ENCODE peak calls at places on chromosome 17, in ten cellular contexts. One of them, this sample, is unnamed.

GRCh38 chr17:77441130-77441920 is 300.6 kb downstream of the SEC14L1 start:
- DNase-seq in HAP-1: no peak
- DNase-seq in anterior cingulate cortex: no peak
- DNase-seq in NCI-H1694 treated with DMSO at 0.1 percent for 48 hours: peak
- DNase-seq in stimulated activated CD4-positive, alpha-beta T cell treated with anti-CD3 and anti-CD28 coated beads, Interleukin-12 subunit alpha, Interleukin-12 subunit beta, amount 100 ng/mL, for 4 hours: no peak
- DNase-seq in NCI-H1105: no peak
- DNase-seq in NCI-H1930: no peak
- DNase-seq in CD4-positive, CD25-positive, alpha-beta regulatory T cell: peak
- DNase-seq in effector memory CD4-positive, alpha-beta T cell: peak
- DNase-seq in ureter: no peak
- DNase-seq in this sample: peak

GRCh38 chr17:9273334-9274118 is 252.2 kb downstream of the NTN1 start:
- DNase-seq in effector memory CD4-positive, alpha-beta T cell: no peak
- DNase-seq in anterior cingulate cortex: no peak
- DNase-seq in NCI-H1694 treated with DMSO at 0.1 percent for 48 hours: no peak
- DNase-seq in HAP-1: no peak
- DNase-seq in CD4-positive, CD25-positive, alpha-beta regulatory T cell: no peak
- DNase-seq in NCI-H1930: no peak
- DNase-seq in NCI-H1105: no peak
- DNase-seq in ureter: no peak
- DNase-seq in stimulated activated CD4-positive, alpha-beta T cell treated with anti-CD3 and anti-CD28 coated beads, Interleukin-12 subunit alpha, Interleukin-12 subunit beta, amount 100 ng/mL, for 4 hours: peak
- DNase-seq in this sample: no peak

GRCh38 chr17:8445536-8445935 is 9.9 kb downstream of the NDEL1 start:
- DNase-seq in CD4-positive, CD25-positive, alpha-beta regulatory T cell: no peak
- DNase-seq in NCI-H1930: no peak
- DNase-seq in HAP-1: no peak
- DNase-seq in anterior cingulate cortex: no peak
- DNase-seq in NCI-H1694 treated with DMSO at 0.1 percent for 48 hours: no peak
- DNase-seq in NCI-H1105: no peak
- DNase-seq in stimulated activated CD4-positive, alpha-beta T cell treated with anti-CD3 and anti-CD28 coated beads, Interleukin-12 subunit alpha, Interleukin-12 subunit beta, amount 100 ng/mL, for 4 hours: no peak
- DNase-seq in ureter: no peak
- DNase-seq in effector memory CD4-positive, alpha-beta T cell: no peak
- DNase-seq in this sample: no peak

GRCh38 chr17:36731091-36731490 is 129.7 kb downstream of the MRM1 start:
- DNase-seq in effector memory CD4-positive, alpha-beta T cell: no peak
- DNase-seq in CD4-positive, CD25-positive, alpha-beta regulatory T cell: no peak
- DNase-seq in NCI-H1105: peak
- DNase-seq in anterior cingulate cortex: no peak
- DNase-seq in HAP-1: no peak
- DNase-seq in stimulated activated CD4-positive, alpha-beta T cell treated with anti-CD3 and anti-CD28 coated beads, Interleukin-12 subunit alpha, Interleukin-12 subunit beta, amount 100 ng/mL, for 4 hours: no peak
- DNase-seq in ureter: no peak
- DNase-seq in NCI-H1694 treated with DMSO at 0.1 percent for 48 hours: no peak
- DNase-seq in NCI-H1930: no peak
- DNase-seq in this sample: no peak

GRCh38 chr17:47692137-47692894 is 1.6 kb upstream of the TBKBP1 start:
- DNase-seq in effector memory CD4-positive, alpha-beta T cell: no peak
- DNase-seq in NCI-H1105: no peak
- DNase-seq in CD4-positive, CD25-positive, alpha-beta regulatory T cell: no peak
- DNase-seq in NCI-H1694 treated with DMSO at 0.1 percent for 48 hours: no peak
- DNase-seq in NCI-H1930: no peak
- DNase-seq in ureter: no peak
- DNase-seq in stimulated activated CD4-positive, alpha-beta T cell treated with anti-CD3 and anti-CD28 coated beads, Interleukin-12 subunit alpha, Interleukin-12 subunit beta, amount 100 ng/mL, for 4 hours: no peak
- DNase-seq in anterior cingulate cortex: no peak
- DNase-seq in HAP-1: no peak
- DNase-seq in this sample: no peak

GRCh38 chr17:46978489-46979022 is 497 bp downstream of the RPRML start:
- DNase-seq in NCI-H1930: no peak
- DNase-seq in effector memory CD4-positive, alpha-beta T cell: no peak
- DNase-seq in ureter: no peak
- DNase-seq in NCI-H1694 treated with DMSO at 0.1 percent for 48 hours: no peak
- DNase-seq in CD4-positive, CD25-positive, alpha-beta regulatory T cell: no peak
- DNase-seq in anterior cingulate cortex: no peak
- DNase-seq in NCI-H1105: no peak
- DNase-seq in HAP-1: peak
- DNase-seq in stimulated activated CD4-positive, alpha-beta T cell treated with anti-CD3 and anti-CD28 coated beads, Interleukin-12 subunit alpha, Interleukin-12 subunit beta, amount 100 ng/mL, for 4 hours: no peak
- DNase-seq in this sample: no peak

GRCh38 chr17:13337171-13337570 is 264.6 kb downstream of the HS3ST3A1 start:
- DNase-seq in effector memory CD4-positive, alpha-beta T cell: no peak
- DNase-seq in anterior cingulate cortex: no peak
- DNase-seq in NCI-H1105: no peak
- DNase-seq in CD4-positive, CD25-positive, alpha-beta regulatory T cell: no peak
- DNase-seq in HAP-1: no peak
- DNase-seq in ureter: no peak
- DNase-seq in NCI-H1930: no peak
- DNase-seq in NCI-H1694 treated with DMSO at 0.1 percent for 48 hours: no peak
- DNase-seq in stimulated activated CD4-positive, alpha-beta T cell treated with anti-CD3 and anti-CD28 coated beads, Interleukin-12 subunit alpha, Interleukin-12 subunit beta, amount 100 ng/mL, for 4 hours: no peak
- DNase-seq in this sample: no peak

GRCh38 chr17:933168-934083 is 46.1 kb downstream of the NXN start:
- DNase-seq in ureter: no peak
- DNase-seq in effector memory CD4-positive, alpha-beta T cell: no peak
- DNase-seq in NCI-H1105: no peak
- DNase-seq in CD4-positive, CD25-positive, alpha-beta regulatory T cell: no peak
- DNase-seq in HAP-1: no peak
- DNase-seq in stimulated activated CD4-positive, alpha-beta T cell treated with anti-CD3 and anti-CD28 coated beads, Interleukin-12 subunit alpha, Interleukin-12 subunit beta, amount 100 ng/mL, for 4 hours: no peak
- DNase-seq in NCI-H1930: no peak
- DNase-seq in NCI-H1694 treated with DMSO at 0.1 percent for 48 hours: no peak
- DNase-seq in anterior cingulate cortex: no peak
- DNase-seq in this sample: peak

GRCh38 chr17:76796081-76796480 is 58.2 kb downstream of the MFSD11 start:
- DNase-seq in ureter: no peak
- DNase-seq in NCI-H1105: no peak
- DNase-seq in NCI-H1930: no peak
- DNase-seq in CD4-positive, CD25-positive, alpha-beta regulatory T cell: no peak
- DNase-seq in HAP-1: no peak
- DNase-seq in NCI-H1694 treated with DMSO at 0.1 percent for 48 hours: no peak
- DNase-seq in stimulated activated CD4-positive, alpha-beta T cell treated with anti-CD3 and anti-CD28 coated beads, Interleukin-12 subunit alpha, Interleukin-12 subunit beta, amount 100 ng/mL, for 4 hours: no peak
- DNase-seq in effector memory CD4-positive, alpha-beta T cell: no peak
- DNase-seq in anterior cingulate cortex: no peak
- DNase-seq in this sample: no peak

GRCh38 chr17:35984140-35984539 is 2.4 kb downstream of the CCL14 start:
- DNase-seq in NCI-H1105: no peak
- DNase-seq in effector memory CD4-positive, alpha-beta T cell: no peak
- DNase-seq in stimulated activated CD4-positive, alpha-beta T cell treated with anti-CD3 and anti-CD28 coated beads, Interleukin-12 subunit alpha, Interleukin-12 subunit beta, amount 100 ng/mL, for 4 hours: no peak
- DNase-seq in anterior cingulate cortex: no peak
- DNase-seq in HAP-1: no peak
- DNase-seq in ureter: peak
- DNase-seq in NCI-H1694 treated with DMSO at 0.1 percent for 48 hours: no peak
- DNase-seq in NCI-H1930: no peak
- DNase-seq in CD4-positive, CD25-positive, alpha-beta regulatory T cell: no peak
- DNase-seq in this sample: no peak

GRCh38 chr17:18919963-18920362 is 32.0 kb upstream of the SLC5A10 start:
- DNase-seq in NCI-H1105: no peak
- DNase-seq in anterior cingulate cortex: no peak
- DNase-seq in NCI-H1694 treated with DMSO at 0.1 percent for 48 hours: no peak
- DNase-seq in effector memory CD4-positive, alpha-beta T cell: no peak
- DNase-seq in CD4-positive, CD25-positive, alpha-beta regulatory T cell: no peak
- DNase-seq in ureter: no peak
- DNase-seq in NCI-H1930: no peak
- DNase-seq in stimulated activated CD4-positive, alpha-beta T cell treated with anti-CD3 and anti-CD28 coated beads, Interleukin-12 subunit alpha, Interleukin-12 subunit beta, amount 100 ng/mL, for 4 hours: no peak
- DNase-seq in HAP-1: no peak
- DNase-seq in this sample: no peak

GRCh38 chr17:71180801-71181385 is 939.9 kb upstream of the SOX9 start:
- DNase-seq in CD4-positive, CD25-positive, alpha-beta regulatory T cell: no peak
- DNase-seq in anterior cingulate cortex: no peak
- DNase-seq in HAP-1: no peak
- DNase-seq in NCI-H1694 treated with DMSO at 0.1 percent for 48 hours: no peak
- DNase-seq in NCI-H1105: peak
- DNase-seq in effector memory CD4-positive, alpha-beta T cell: no peak
- DNase-seq in stimulated activated CD4-positive, alpha-beta T cell treated with anti-CD3 and anti-CD28 coated beads, Interleukin-12 subunit alpha, Interleukin-12 subunit beta, amount 100 ng/mL, for 4 hours: no peak
- DNase-seq in ureter: no peak
- DNase-seq in NCI-H1930: no peak
- DNase-seq in this sample: no peak

GRCh38 chr17:76383645-76384221 is 676 bp upstream of the SPHK1 start:
- DNase-seq in effector memory CD4-positive, alpha-beta T cell: peak
- DNase-seq in anterior cingulate cortex: no peak
- DNase-seq in CD4-positive, CD25-positive, alpha-beta regulatory T cell: peak
- DNase-seq in HAP-1: peak
- DNase-seq in stimulated activated CD4-positive, alpha-beta T cell treated with anti-CD3 and anti-CD28 coated beads, Interleukin-12 subunit alpha, Interleukin-12 subunit beta, amount 100 ng/mL, for 4 hours: peak
- DNase-seq in NCI-H1930: no peak
- DNase-seq in NCI-H1694 treated with DMSO at 0.1 percent for 48 hours: peak
- DNase-seq in NCI-H1105: no peak
- DNase-seq in ureter: no peak
- DNase-seq in this sample: peak

GRCh38 chr17:81018044-81018802 is 16.7 kb upstream of the BAIAP2 start:
- DNase-seq in stimulated activated CD4-positive, alpha-beta T cell treated with anti-CD3 and anti-CD28 coated beads, Interleukin-12 subunit alpha, Interleukin-12 subunit beta, amount 100 ng/mL, for 4 hours: no peak
- DNase-seq in anterior cingulate cortex: no peak
- DNase-seq in NCI-H1694 treated with DMSO at 0.1 percent for 48 hours: no peak
- DNase-seq in NCI-H1930: no peak
- DNase-seq in effector memory CD4-positive, alpha-beta T cell: peak
- DNase-seq in NCI-H1105: no peak
- DNase-seq in ureter: no peak
- DNase-seq in CD4-positive, CD25-positive, alpha-beta regulatory T cell: peak
- DNase-seq in HAP-1: no peak
- DNase-seq in this sample: peak

GRCh38 chr17:73663614-73664013 is 19.4 kb upstream of the SDK2 start:
- DNase-seq in HAP-1: no peak
- DNase-seq in anterior cingulate cortex: no peak
- DNase-seq in CD4-positive, CD25-positive, alpha-beta regulatory T cell: no peak
- DNase-seq in NCI-H1694 treated with DMSO at 0.1 percent for 48 hours: no peak
- DNase-seq in effector memory CD4-positive, alpha-beta T cell: no peak
- DNase-seq in NCI-H1105: peak
- DNase-seq in stimulated activated CD4-positive, alpha-beta T cell treated with anti-CD3 and anti-CD28 coated beads, Interleukin-12 subunit alpha, Interleukin-12 subunit beta, amount 100 ng/mL, for 4 hours: no peak
- DNase-seq in NCI-H1930: no peak
- DNase-seq in ureter: no peak
- DNase-seq in this sample: no peak

GRCh38 chr17:81379523-81379942 is 15.7 kb upstream of the BAHCC1 start:
- DNase-seq in stimulated activated CD4-positive, alpha-beta T cell treated with anti-CD3 and anti-CD28 coated beads, Interleukin-12 subunit alpha, Interleukin-12 subunit beta, amount 100 ng/mL, for 4 hours: no peak
- DNase-seq in anterior cingulate cortex: no peak
- DNase-seq in CD4-positive, CD25-positive, alpha-beta regulatory T cell: no peak
- DNase-seq in effector memory CD4-positive, alpha-beta T cell: no peak
- DNase-seq in HAP-1: no peak
- DNase-seq in NCI-H1694 treated with DMSO at 0.1 percent for 48 hours: no peak
- DNase-seq in ureter: peak
- DNase-seq in NCI-H1105: no peak
- DNase-seq in NCI-H1930: no peak
- DNase-seq in this sample: no peak

GRCh38 chr17:44787271-44787940 is 28.6 kb downstream of the ADAM11 start:
- DNase-seq in anterior cingulate cortex: no peak
- DNase-seq in NCI-H1105: no peak
- DNase-seq in CD4-positive, CD25-positive, alpha-beta regulatory T cell: no peak
- DNase-seq in NCI-H1930: no peak
- DNase-seq in stimulated activated CD4-positive, alpha-beta T cell treated with anti-CD3 and anti-CD28 coated beads, Interleukin-12 subunit alpha, Interleukin-12 subunit beta, amount 100 ng/mL, for 4 hours: no peak
- DNase-seq in ureter: no peak
- DNase-seq in effector memory CD4-positive, alpha-beta T cell: no peak
- DNase-seq in HAP-1: no peak
- DNase-seq in NCI-H1694 treated with DMSO at 0.1 percent for 48 hours: no peak
- DNase-seq in this sample: no peak

GRCh38 chr17:78019367-78019975 is 61.0 kb downstream of the TNRC6C start:
- DNase-seq in NCI-H1105: peak
- DNase-seq in NCI-H1930: no peak
- DNase-seq in stimulated activated CD4-positive, alpha-beta T cell treated with anti-CD3 and anti-CD28 coated beads, Interleukin-12 subunit alpha, Interleukin-12 subunit beta, amount 100 ng/mL, for 4 hours: no peak
- DNase-seq in HAP-1: no peak
- DNase-seq in NCI-H1694 treated with DMSO at 0.1 percent for 48 hours: peak
- DNase-seq in CD4-positive, CD25-positive, alpha-beta regulatory T cell: peak
- DNase-seq in ureter: no peak
- DNase-seq in effector memory CD4-positive, alpha-beta T cell: no peak
- DNase-seq in anterior cingulate cortex: no peak
- DNase-seq in this sample: peak

GRCh38 chr17:29838961-29839360 is 91.1 kb downstream of the SSH2 start:
- DNase-seq in ureter: no peak
- DNase-seq in NCI-H1930: no peak
- DNase-seq in effector memory CD4-positive, alpha-beta T cell: no peak
- DNase-seq in stimulated activated CD4-positive, alpha-beta T cell treated with anti-CD3 and anti-CD28 coated beads, Interleukin-12 subunit alpha, Interleukin-12 subunit beta, amount 100 ng/mL, for 4 hours: no peak
- DNase-seq in NCI-H1105: no peak
- DNase-seq in anterior cingulate cortex: no peak
- DNase-seq in CD4-positive, CD25-positive, alpha-beta regulatory T cell: no peak
- DNase-seq in NCI-H1694 treated with DMSO at 0.1 percent for 48 hours: no peak
- DNase-seq in HAP-1: no peak
- DNase-seq in this sample: no peak

GRCh38 chr17:15966183-15966878 is 21.4 kb downstream of the ADORA2B start:
- DNase-seq in NCI-H1930: no peak
- DNase-seq in ureter: no peak
- DNase-seq in NCI-H1694 treated with DMSO at 0.1 percent for 48 hours: no peak
- DNase-seq in CD4-positive, CD25-positive, alpha-beta regulatory T cell: no peak
- DNase-seq in anterior cingulate cortex: peak
- DNase-seq in NCI-H1105: no peak
- DNase-seq in effector memory CD4-positive, alpha-beta T cell: no peak
- DNase-seq in HAP-1: peak
- DNase-seq in stimulated activated CD4-positive, alpha-beta T cell treated with anti-CD3 and anti-CD28 coated beads, Interleukin-12 subunit alpha, Interleukin-12 subunit beta, amount 100 ng/mL, for 4 hours: no peak
- DNase-seq in this sample: no peak

GRCh38 chr17:12376276-12376675 is 289.4 kb upstream of the MYOCD start:
- DNase-seq in CD4-positive, CD25-positive, alpha-beta regulatory T cell: no peak
- DNase-seq in ureter: no peak
- DNase-seq in effector memory CD4-positive, alpha-beta T cell: no peak
- DNase-seq in NCI-H1105: no peak
- DNase-seq in NCI-H1930: no peak
- DNase-seq in anterior cingulate cortex: no peak
- DNase-seq in HAP-1: no peak
- DNase-seq in stimulated activated CD4-positive, alpha-beta T cell treated with anti-CD3 and anti-CD28 coated beads, Interleukin-12 subunit alpha, Interleukin-12 subunit beta, amount 100 ng/mL, for 4 hours: no peak
- DNase-seq in NCI-H1694 treated with DMSO at 0.1 percent for 48 hours: no peak
- DNase-seq in this sample: no peak

GRCh38 chr17:60598001-60598736 is 1.8 kb upstream of the PPM1D start:
- DNase-seq in ureter: no peak
- DNase-seq in HAP-1: no peak
- DNase-seq in CD4-positive, CD25-positive, alpha-beta regulatory T cell: no peak
- DNase-seq in stimulated activated CD4-positive, alpha-beta T cell treated with anti-CD3 and anti-CD28 coated beads, Interleukin-12 subunit alpha, Interleukin-12 subunit beta, amount 100 ng/mL, for 4 hours: no peak
- DNase-seq in effector memory CD4-positive, alpha-beta T cell: no peak
- DNase-seq in NCI-H1694 treated with DMSO at 0.1 percent for 48 hours: no peak
- DNase-seq in NCI-H1105: no peak
- DNase-seq in NCI-H1930: no peak
- DNase-seq in anterior cingulate cortex: no peak
- DNase-seq in this sample: peak

GRCh38 chr17:82878545-82878944 is 38.7 kb upstream of the ZNF750 start:
- DNase-seq in effector memory CD4-positive, alpha-beta T cell: no peak
- DNase-seq in ureter: no peak
- DNase-seq in anterior cingulate cortex: no peak
- DNase-seq in CD4-positive, CD25-positive, alpha-beta regulatory T cell: no peak
- DNase-seq in NCI-H1930: no peak
- DNase-seq in NCI-H1105: no peak
- DNase-seq in NCI-H1694 treated with DMSO at 0.1 percent for 48 hours: no peak
- DNase-seq in HAP-1: no peak
- DNase-seq in stimulated activated CD4-positive, alpha-beta T cell treated with anti-CD3 and anti-CD28 coated beads, Interleukin-12 subunit alpha, Interleukin-12 subunit beta, amount 100 ng/mL, for 4 hours: no peak
- DNase-seq in this sample: no peak

GRCh38 chr17:48259710-48260291 is 152.2 kb downstream of the SNX11 start:
- DNase-seq in anterior cingulate cortex: no peak
- DNase-seq in stimulated activated CD4-positive, alpha-beta T cell treated with anti-CD3 and anti-CD28 coated beads, Interleukin-12 subunit alpha, Interleukin-12 subunit beta, amount 100 ng/mL, for 4 hours: no peak
- DNase-seq in NCI-H1930: no peak
- DNase-seq in NCI-H1105: no peak
- DNase-seq in ureter: no peak
- DNase-seq in NCI-H1694 treated with DMSO at 0.1 percent for 48 hours: peak
- DNase-seq in HAP-1: no peak
- DNase-seq in effector memory CD4-positive, alpha-beta T cell: no peak
- DNase-seq in CD4-positive, CD25-positive, alpha-beta regulatory T cell: no peak
- DNase-seq in this sample: peak

GRCh38 chr17:4247981-4248388 is 15.8 kb downstream of the ANKFY1 start:
- DNase-seq in NCI-H1694 treated with DMSO at 0.1 percent for 48 hours: no peak
- DNase-seq in ureter: no peak
- DNase-seq in HAP-1: no peak
- DNase-seq in anterior cingulate cortex: no peak
- DNase-seq in NCI-H1930: no peak
- DNase-seq in CD4-positive, CD25-positive, alpha-beta regulatory T cell: no peak
- DNase-seq in NCI-H1105: no peak
- DNase-seq in stimulated activated CD4-positive, alpha-beta T cell treated with anti-CD3 and anti-CD28 coated beads, Interleukin-12 subunit alpha, Interleukin-12 subunit beta, amount 100 ng/mL, for 4 hours: no peak
- DNase-seq in effector memory CD4-positive, alpha-beta T cell: no peak
- DNase-seq in this sample: no peak

GRCh38 chr17:63082273-63082861 is 116.3 kb downstream of the TANC2 start:
- DNase-seq in effector memory CD4-positive, alpha-beta T cell: no peak
- DNase-seq in NCI-H1930: no peak
- DNase-seq in NCI-H1105: no peak
- DNase-seq in NCI-H1694 treated with DMSO at 0.1 percent for 48 hours: peak
- DNase-seq in CD4-positive, CD25-positive, alpha-beta regulatory T cell: peak
- DNase-seq in HAP-1: no peak
- DNase-seq in anterior cingulate cortex: no peak
- DNase-seq in stimulated activated CD4-positive, alpha-beta T cell treated with anti-CD3 and anti-CD28 coated beads, Interleukin-12 subunit alpha, Interleukin-12 subunit beta, amount 100 ng/mL, for 4 hours: no peak
- DNase-seq in ureter: no peak
- DNase-seq in this sample: peak

GRCh38 chr17:69609495-69610315 is 195.2 kb downstream of the MAP2K6 start:
- DNase-seq in CD4-positive, CD25-positive, alpha-beta regulatory T cell: no peak
- DNase-seq in stimulated activated CD4-positive, alpha-beta T cell treated with anti-CD3 and anti-CD28 coated beads, Interleukin-12 subunit alpha, Interleukin-12 subunit beta, amount 100 ng/mL, for 4 hours: no peak
- DNase-seq in HAP-1: no peak
- DNase-seq in NCI-H1930: no peak
- DNase-seq in effector memory CD4-positive, alpha-beta T cell: no peak
- DNase-seq in anterior cingulate cortex: no peak
- DNase-seq in NCI-H1694 treated with DMSO at 0.1 percent for 48 hours: peak
- DNase-seq in ureter: no peak
- DNase-seq in NCI-H1105: no peak
- DNase-seq in this sample: peak

GRCh38 chr17:55263565-55264272 is 1.0 kb upstream of the HLF start:
- DNase-seq in HAP-1: no peak
- DNase-seq in CD4-positive, CD25-positive, alpha-beta regulatory T cell: no peak
- DNase-seq in NCI-H1930: no peak
- DNase-seq in NCI-H1105: no peak
- DNase-seq in NCI-H1694 treated with DMSO at 0.1 percent for 48 hours: no peak
- DNase-seq in stimulated activated CD4-positive, alpha-beta T cell treated with anti-CD3 and anti-CD28 coated beads, Interleukin-12 subunit alpha, Interleukin-12 subunit beta, amount 100 ng/mL, for 4 hours: peak
- DNase-seq in ureter: no peak
- DNase-seq in effector memory CD4-positive, alpha-beta T cell: peak
- DNase-seq in anterior cingulate cortex: no peak
- DNase-seq in this sample: no peak